ENCODE peak calls at places on chromosomes 4 and X, in ten cellular contexts. I is fibroblast of the aortic adventitia, N is GM12878, C is IMR-90, V is brain microvascular endothelial cell, A is GM13977, Y is upper lobe of right lung, S is sigmoid colon, H is fibroblast of pulmonary artery, J is WTC11. X is an unnamed sample.

GRCh38 chr4:153535735-153536494 is 69.8 kb downstream of the TMEM131L start:
- DNase-seq in I (no peak), N (no peak), C (peak), V (no peak), A (no peak), Y (no peak), S (no peak), H (peak), J (peak), X (no peak)

GRCh38 chrX:53374222-53374820 is 48.1 kb downstream of the SMC1A start:
- DNase-seq in I (peak), N (no peak), C (peak), V (no peak), A (no peak), Y (no peak), S (no peak), H (peak), J (no peak), X (no peak)

GRCh38 chrX:69024287-69024686 is 141.0 kb downstream of the PJA1 start:
- DNase-seq in I (no peak), N (no peak), C (no peak), V (no peak), A (no peak), Y (no peak), S (no peak), H (no peak), J (no peak), X (no peak)

GRCh38 chrX:3227526-3227925 is 118.9 kb downstream of the MXRA5 start:
- DNase-seq in I (no peak), N (no peak), C (no peak), V (no peak), A (no peak), Y (no peak), S (no peak), H (no peak), J (no peak), X (no peak)

GRCh38 chrX:112630187-112630586 is 49.6 kb downstream of the LHFPL1 start:
- DNase-seq in I (peak), N (no peak), C (no peak), V (no peak), A (no peak), Y (no peak), S (no peak), H (no peak), J (no peak), X (no peak)

GRCh38 chrX:136162827-136163427 is 15.6 kb downstream of the FHL1 start:
- DNase-seq in I (peak), N (no peak), C (peak), V (peak), A (no peak), Y (no peak), S (peak), H (peak), J (peak), X (peak)

GRCh38 chr4:116346750-116347149 is 738.6 kb downstream of the TRAM1L1 start:
- DNase-seq in I (no peak), N (no peak), C (no peak), V (no peak), A (no peak), Y (no peak), S (no peak), H (no peak), J (no peak), X (no peak)

GRCh38 chr4:70902577-70903281 is 560 bp downstream of the MOB1B start:
- DNase-seq in I (peak), N (no peak), C (peak), V (peak), A (peak), Y (no peak), S (no peak), H (peak), J (no peak), X (peak)

GRCh38 chrX:121254336-121254735 is 206.9 kb downstream of the GLUD2 start:
- DNase-seq in I (peak), N (no peak), C (no peak), V (no peak), A (no peak), Y (no peak), S (no peak), H (peak), J (no peak), X (no peak)

GRCh38 chr4:4427478-4427870 is 40.6 kb downstream of the NSG1 start:
- DNase-seq in I (no peak), N (no peak), C (no peak), V (no peak), A (no peak), Y (no peak), S (no peak), H (no peak), J (no peak), X (no peak)

GRCh38 chrX:39854772-39855747 is 242.7 kb downstream of the BCOR start:
- DNase-seq in I (no peak), N (peak), C (no peak), V (no peak), A (peak), Y (no peak), S (no peak), H (no peak), J (no peak), X (peak)

GRCh38 chrX:39905475-39905889 is 192.3 kb downstream of the BCOR start:
- DNase-seq in I (peak), N (no peak), C (peak), V (no peak), A (no peak), Y (no peak), S (peak), H (peak), J (no peak), X (no peak)

GRCh38 chr4:165953181-165953580 is 80.1 kb downstream of the TLL1 start:
- DNase-seq in I (no peak), N (no peak), C (no peak), V (no peak), A (no peak), Y (no peak), S (no peak), H (no peak), J (no peak), X (no peak)

GRCh38 chr4:107931775-107932321 is 499 bp downstream of the CYP2U1 start:
- DNase-seq in I (no peak), N (no peak), C (no peak), V (no peak), A (no peak), Y (peak), S (peak), H (no peak), J (no peak), X (no peak)

GRCh38 chr4:6224725-6225124 is 24.4 kb upstream of the JAKMIP1 start:
- DNase-seq in I (no peak), N (no peak), C (no peak), V (no peak), A (no peak), Y (no peak), S (peak), H (no peak), J (no peak), X (no peak)

GRCh38 chrX:82541822-82542221 is 966.3 kb upstream of the POU3F4 start:
- DNase-seq in I (no peak), N (no peak), C (no peak), V (no peak), A (no peak), Y (no peak), S (no peak), H (no peak), J (no peak), X (no peak)

GRCh38 chrX:119885554-119886428 is 9.9 kb upstream of the AKAP14 start:
- DNase-seq in I (peak), N (no peak), C (peak), V (no peak), A (no peak), Y (no peak), S (peak), H (no peak), J (no peak), X (no peak)

GRCh38 chr4:7598939-7599790 is 164.4 kb upstream of the PSAPL1 start:
- DNase-seq in I (no peak), N (no peak), C (no peak), V (no peak), A (no peak), Y (peak), S (no peak), H (no peak), J (no peak), X (no peak)

GRCh38 chrX:49101629-49101984 is 21.9 kb upstream of the WDR45 start:
- DNase-seq in I (no peak), N (no peak), C (no peak), V (no peak), A (no peak), Y (no peak), S (no peak), H (no peak), J (no peak), X (no peak)

GRCh38 chr4:127196656-127197352 is 436.0 kb upstream of the INTU start:
- DNase-seq in I (no peak), N (no peak), C (no peak), V (no peak), A (no peak), Y (peak), S (no peak), H (no peak), J (no peak), X (no peak)

GRCh38 chrX:80876877-80877276 is 67.2 kb upstream of the BRWD3 start:
- DNase-seq in I (peak), N (peak), C (peak), V (no peak), A (peak), Y (no peak), S (no peak), H (peak), J (no peak), X (peak)

GRCh38 chr4:76377481-76377901 is 43.5 kb downstream of the CCDC158 start:
- DNase-seq in I (no peak), N (no peak), C (no peak), V (no peak), A (no peak), Y (no peak), S (no peak), H (no peak), J (no peak), X (no peak)

GRCh38 chr4:14787894-14788293 is 214.4 kb upstream of the CPEB2 start:
- DNase-seq in I (peak), N (no peak), C (peak), V (no peak), A (no peak), Y (no peak), S (no peak), H (peak), J (peak), X (no peak)

GRCh38 chr4:59920414-59920813 is 1279.7 kb upstream of the ADGRL3 start:
- DNase-seq in I (no peak), N (no peak), C (no peak), V (no peak), A (no peak), Y (no peak), S (no peak), H (no peak), J (peak), X (no peak)
- TF ChIP-seq CTCF in I (no peak), N (no peak), C (no peak), V (no peak), A (no peak), Y (no peak), S (no peak), H (no peak), J (no peak), X (no peak)

GRCh38 chrX:15465896-15466651 is 27.1 kb downstream of the PIR start:
- DNase-seq in I (peak), N (no peak), C (peak), V (no peak), A (no peak), Y (no peak), S (no peak), H (peak), J (peak), X (no peak)
- TF ChIP-seq CTCF in I (no peak), N (no peak), C (no peak), V (peak), A (peak), Y (no peak), S (no peak), H (no peak), J (no peak), X (no peak)

DNA sequence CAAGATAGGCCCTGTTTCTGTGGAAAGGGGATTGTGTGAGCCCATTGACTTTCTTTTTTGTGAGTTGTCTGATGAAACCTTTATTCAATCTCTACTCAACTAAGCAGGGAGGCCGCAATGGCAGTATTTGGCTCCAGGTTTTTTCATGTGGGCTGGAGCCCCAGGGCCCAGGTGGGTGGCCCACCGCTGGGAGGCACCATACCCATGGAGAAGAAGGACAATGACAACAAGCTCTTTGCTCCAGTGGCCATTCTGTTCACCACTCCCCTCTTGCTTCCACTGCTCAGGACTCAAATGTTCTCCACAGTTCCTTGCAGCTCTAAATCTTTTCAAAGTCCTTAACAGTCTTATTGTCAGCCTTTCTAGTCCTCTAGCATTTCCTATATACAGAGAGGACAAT is 54.1 kb downstream of the HOPX start:
- DNase-seq in I (no peak), N (no peak), C (no peak), V (no peak), A (no peak), Y (no peak), S (no peak), H (peak), J (no peak), X (no peak)
- TF ChIP-seq CTCF in I (no peak), N (peak), C (no peak), V (peak), A (peak), Y (no peak), S (no peak), H (no peak), J (no peak), X (peak)

DNA sequence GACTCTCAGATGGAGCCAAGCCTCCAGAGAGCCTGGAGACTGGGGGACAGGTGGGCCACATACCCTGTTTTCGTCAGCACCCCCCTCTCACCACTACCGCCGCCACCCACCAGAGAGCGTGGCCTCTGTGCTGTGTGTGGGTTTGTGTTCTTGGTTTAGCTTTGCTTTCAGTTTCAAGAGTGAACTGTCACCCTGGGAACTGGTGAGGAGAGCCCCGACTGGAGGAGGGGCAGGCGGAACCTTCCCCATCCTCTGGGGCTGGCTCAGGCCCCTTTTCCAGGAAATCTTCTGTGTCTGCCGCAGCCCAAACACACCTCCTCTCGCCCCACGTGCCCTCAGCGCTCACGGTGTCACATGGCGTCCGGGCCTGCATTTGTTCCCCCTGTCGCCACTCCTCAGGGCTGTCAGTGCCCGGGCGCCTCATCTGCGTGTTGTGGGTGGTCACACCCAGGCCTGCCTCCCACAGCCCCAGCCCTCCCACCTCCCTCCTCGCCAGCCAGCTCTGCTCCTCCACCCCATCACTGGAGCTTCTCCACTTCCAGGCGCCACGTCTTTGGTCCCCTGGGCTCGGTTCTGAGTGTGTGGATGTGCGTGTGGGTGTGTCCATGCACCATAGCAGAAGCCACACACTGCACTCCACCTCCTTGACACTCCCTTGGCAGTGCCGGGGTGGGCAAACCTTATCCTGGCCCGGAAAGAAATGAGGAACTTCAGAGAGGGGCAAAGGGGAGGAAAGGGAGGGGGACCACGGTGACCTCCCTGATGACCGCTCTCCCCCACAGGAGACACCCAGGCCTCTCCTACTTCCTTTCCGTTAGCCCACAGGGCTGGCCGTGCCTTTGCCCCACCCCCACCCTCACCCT is 27.8 kb downstream of the ELF4 start:
- DNase-seq in I (peak), N (no peak), C (no peak), V (no peak), A (peak), Y (peak), S (peak), H (no peak), J (no peak), X (peak)
- TF ChIP-seq CTCF in I (peak), N (peak), C (no peak), V (peak), A (peak), Y (peak), S (no peak), H (no peak), J (no peak), X (peak)

GRCh38 chr4:118676128-118676527 is 9.1 kb upstream of the METTL14 start:
- DNase-seq in I (peak), N (no peak), C (no peak), V (no peak), A (no peak), Y (no peak), S (no peak), H (no peak), J (no peak), X (no peak)
- TF ChIP-seq CTCF in I (peak), N (peak), C (peak), V (peak), A (no peak), Y (no peak), S (no peak), H (peak), J (no peak), X (no peak)

DNA sequence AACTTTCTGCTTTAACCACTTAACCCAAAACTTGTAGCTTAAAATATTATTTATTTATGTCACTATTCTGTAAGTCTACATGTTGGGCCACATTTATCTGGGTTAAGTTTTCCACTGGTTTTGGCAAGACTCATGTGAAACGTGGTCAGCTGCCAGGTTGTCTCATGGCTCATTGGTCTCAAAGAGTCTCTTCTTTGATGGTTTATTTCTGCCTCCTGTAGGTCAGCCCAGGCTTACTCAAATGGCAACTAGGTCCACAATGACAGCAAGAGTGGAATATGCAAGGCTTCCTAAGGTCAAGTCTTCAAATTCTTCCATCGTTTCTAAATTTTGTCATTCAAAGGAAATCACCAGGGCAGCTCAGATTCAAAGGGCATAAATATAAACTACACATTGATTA is 828.7 kb downstream of the PCDH7 start:
- DNase-seq in I (peak), N (no peak), C (no peak), V (no peak), A (no peak), Y (no peak), S (no peak), H (no peak), J (no peak), X (no peak)
- TF ChIP-seq CTCF in I (no peak), N (no peak), C (no peak), V (no peak), A (peak), Y (no peak), S (no peak), H (no peak), J (no peak), X (no peak)

DNA sequence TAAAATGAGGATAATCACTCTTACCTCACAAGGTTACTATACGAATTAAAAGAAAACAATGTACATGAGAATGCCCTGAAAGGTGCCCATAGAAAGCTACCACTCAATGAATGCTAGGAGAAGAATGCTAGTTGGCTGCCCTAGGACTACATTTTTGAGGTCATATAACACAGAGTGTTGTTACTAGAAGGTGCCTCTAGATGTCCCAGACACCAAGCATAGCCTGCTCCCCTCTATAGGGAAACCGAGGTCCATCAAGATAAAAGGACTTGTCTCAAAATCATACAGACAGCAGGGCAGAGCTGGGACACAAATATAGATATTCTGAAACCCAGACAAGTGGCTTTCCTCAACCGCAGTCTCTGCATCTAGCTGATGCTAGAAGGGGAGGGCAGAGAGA is 147.0 kb upstream of the ARHGEF9 start:
- DNase-seq in I (no peak), N (no peak), C (no peak), V (no peak), A (no peak), Y (no peak), S (no peak), H (no peak), J (no peak), X (no peak)
- TF ChIP-seq CTCF in I (no peak), N (no peak), C (no peak), V (no peak), A (no peak), Y (no peak), S (no peak), H (no peak), J (no peak), X (no peak)

DNA sequence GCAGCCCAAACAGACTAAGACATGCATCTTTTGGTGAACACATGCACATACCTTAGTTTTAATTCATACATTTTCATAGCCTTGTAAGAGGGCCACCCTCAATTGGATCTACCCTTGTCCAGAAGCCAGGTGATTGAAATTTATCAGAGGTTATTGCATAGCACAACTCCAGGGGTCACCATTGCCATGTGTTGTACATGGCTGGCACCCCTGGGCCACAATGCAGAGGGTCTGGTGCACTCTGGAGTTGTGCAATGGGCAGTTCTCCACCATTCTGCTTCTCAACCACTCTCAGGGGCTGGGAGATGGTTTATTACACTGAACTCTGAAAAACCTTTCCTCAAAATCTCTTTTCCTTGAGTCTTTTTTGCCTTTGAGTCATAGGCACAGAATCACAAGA is 184.4 kb upstream of the CXorf66 start:
- DNase-seq in I (no peak), N (no peak), C (no peak), V (no peak), A (no peak), Y (no peak), S (no peak), H (no peak), J (no peak), X (no peak)
- TF ChIP-seq CTCF in I (no peak), N (no peak), C (no peak), V (no peak), A (no peak), Y (no peak), S (no peak), H (no peak), J (no peak), X (no peak)

GRCh38 chr4:73976716-73977115 is 5.1 kb downstream of the PF4 start:
- DNase-seq in I (peak), N (no peak), C (peak), V (peak), A (no peak), Y (no peak), S (no peak), H (peak), J (no peak), X (no peak)

GRCh38 chr4:73976217-73976616 is 5.6 kb downstream of the PF4 start:
- DNase-seq in I (no peak), N (no peak), C (no peak), V (no peak), A (no peak), Y (no peak), S (no peak), H (no peak), J (no peak), X (no peak)

GRCh38 chr4:73974352-73974751 is 7.5 kb downstream of the PF4 start:
- DNase-seq in I (no peak), N (no peak), C (no peak), V (no peak), A (no peak), Y (no peak), S (no peak), H (no peak), J (no peak), X (no peak)

GRCh38 chr4:73979407-73979806 is 2.4 kb downstream of the PF4 start:
- DNase-seq in I (no peak), N (no peak), C (no peak), V (peak), A (no peak), Y (no peak), S (no peak), H (no peak), J (no peak), X (no peak)

GRCh38 chr4:73978886-73979285 is 2.9 kb downstream of the PF4 start:
- DNase-seq in I (peak), N (no peak), C (peak), V (peak), A (no peak), Y (no peak), S (no peak), H (peak), J (no peak), X (no peak)
- TF ChIP-seq CTCF in I (no peak), N (no peak), C (no peak), V (no peak), A (no peak), Y (no peak), S (no peak), H (no peak), J (no peak), X (no peak)